ENCODE peak calls at places on chromosomes 12 and 14, in five cellular contexts. Y is left ventricle myocardium inferior, U is mesenchymal stem cell, T is transverse colon, E is mucosa of descending colon. N is an unnamed sample.
A peak's percentile ranks its signal among the peaks of the same experiment; 100 is the strongest.

GRCh38 chr12:104784592-104784991 is 173.5 kb downstream of the SLC41A2 start:
- DNase-seq in Y (no peak), U (no peak), T (no peak), E (no peak), N (no peak)

GRCh38 chr12:29589271-29589670 is 91.8 kb upstream of the OVCH1 start:
- DNase-seq in Y (no peak), U (no peak), T (no peak), E (no peak), N (no peak)

GRCh38 chr12:9741726-9742125 is 8.8 kb upstream of the CLECL1 start:
- DNase-seq in Y (no peak), U (no peak), T (peak; percentile 67), E (peak; percentile 54), N (no peak)

GRCh38 chr12:94458882-94459772 is 540 bp downstream of the CEP83 start:
- DNase-seq in Y (no peak), U (peak; percentile 72), T (no peak), E (no peak), N (no peak)

GRCh38 chr14:64303471-64303917 is 9.3 kb upstream of the ESR2 start:
- DNase-seq in Y (no peak), U (peak; percentile 77), T (no peak), E (no peak), N (no peak)

GRCh38 chr14:97524579-97525319 is 727.6 kb downstream of the VRK1 start:
- DNase-seq in Y (no peak), U (no peak), T (no peak), E (no peak), N (no peak)

GRCh38 chr14:24965934-24966593 is 83.9 kb downstream of the STXBP6 start:
- DNase-seq in Y (peak; percentile 26), U (peak; percentile 97), T (peak; percentile 37), E (no peak), N (no peak)

GRCh38 chr12:31732926-31733548 is 4.2 kb upstream of the AMN1 start:
- DNase-seq in Y (no peak), U (peak; percentile 85), T (no peak), E (no peak), N (no peak)

GRCh38 chr14:23090254-23090636 is 4.7 kb downstream of the ACIN1 start:
- DNase-seq in Y (no peak), U (no peak), T (no peak), E (no peak), N (no peak)

GRCh38 chr14:70655110-70655826 is 13.6 kb downstream of the TTC9 start:
- DNase-seq in Y (no peak), U (no peak), T (peak; percentile 68), E (peak; percentile 54), N (no peak)

GRCh38 chr14:22489247-22489551 is 99.8 kb downstream of the DAD1 start:
- DNase-seq in Y (no peak), U (no peak), T (peak; percentile 20), E (no peak), N (no peak)

GRCh38 chr14:44846232-44846824 is 115.4 kb downstream of the KLHL28 start:
- DNase-seq in Y (no peak), U (peak; percentile 55), T (no peak), E (peak; percentile 8), N (no peak)

GRCh38 chr14:105163040-105163742 is 5.4 kb downstream of the JAG2 start:
- DNase-seq in Y (no peak), U (no peak), T (no peak), E (no peak), N (no peak)

GRCh38 chr12:34343345-34343744 is 321.0 kb downstream of the ALG10 start:
- DNase-seq in Y (no peak), U (no peak), T (no peak), E (no peak), N (no peak)

GRCh38 chr12:34345801-34346200 is 323.5 kb downstream of the ALG10 start:
- DNase-seq in Y (no peak), U (no peak), T (no peak), E (no peak), N (no peak)

GRCh38 chr12:34344851-34345522 is 322.7 kb downstream of the ALG10 start:
- DNase-seq in Y (no peak), U (no peak), T (no peak), E (no peak), N (no peak)

GRCh38 chr12:34342048-34342447 is 319.8 kb downstream of the ALG10 start:
- DNase-seq in Y (no peak), U (no peak), T (no peak), E (no peak), N (no peak)

GRCh38 chr12:34343766-34344165 is 321.5 kb downstream of the ALG10 start:
- DNase-seq in Y (no peak), U (no peak), T (no peak), E (no peak), N (no peak)
- H3K9me3 ChIP-seq in Y (peaks cover 6% of the 10 kb centered on the region), U (no peaks in the 10 kb centered on the region), T (peaks cover 38% of the 10 kb centered on the region), E (peaks cover 99% of the 10 kb centered on the region), N (no peaks in the 10 kb centered on the region)

GRCh38 chr12:56900583-56900982 is 33.6 kb downstream of the SDR9C7 start:
- DNase-seq in Y (no peak), U (peak; percentile 10), T (no peak), E (no peak), N (no peak)
- H3K9me3 ChIP-seq in Y (peaks cover 49% of the 10 kb centered on the region), U (peaks cover 4% of the 10 kb centered on the region), T (peaks cover 16% of the 10 kb centered on the region), E (peaks cover 26% of the 10 kb centered on the region), N (no peaks in the 10 kb centered on the region)

DNA sequence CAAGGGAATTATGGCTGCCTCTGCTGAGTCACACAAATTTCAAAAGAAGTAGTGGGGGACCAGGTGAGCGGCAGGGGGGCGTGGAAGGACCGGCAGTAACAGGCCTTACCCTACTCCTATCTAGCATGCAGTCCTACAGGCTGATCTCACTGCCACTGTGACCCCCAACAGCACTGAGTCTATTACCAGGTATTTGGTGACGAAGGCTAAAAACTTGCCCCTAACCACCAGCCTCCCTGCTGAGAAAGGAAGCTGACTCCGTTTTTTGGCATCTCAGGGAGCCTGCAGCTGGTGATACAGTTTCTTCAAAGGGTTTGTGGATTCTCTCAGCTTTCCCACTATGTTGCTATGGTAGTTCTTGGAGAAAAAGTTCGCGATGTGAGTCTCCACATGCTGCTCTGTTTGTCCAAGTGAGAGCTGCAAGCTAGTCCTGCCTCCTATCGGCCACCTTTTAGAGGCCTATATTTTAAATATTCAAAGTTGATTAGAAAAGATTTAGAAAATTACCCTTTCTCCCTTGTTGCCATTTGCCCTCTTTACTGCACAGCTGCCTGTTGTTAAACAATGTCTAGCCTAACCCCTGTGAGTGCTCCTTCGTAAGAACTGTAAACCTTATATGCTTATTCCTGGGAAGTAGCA is 57.1 kb upstream of the SLCO1B1 start:
- DNase-seq in Y (no peak), U (no peak), T (no peak), E (no peak), N (no peak)
- H3K9me3 ChIP-seq in Y (peaks cover 29% of the 10 kb centered on the region), U (no peaks in the 10 kb centered on the region), T (no peaks in the 10 kb centered on the region), E (no peaks in the 10 kb centered on the region), N (no peaks in the 10 kb centered on the region)

GRCh38 chr12:50533971-50534370 is 29.2 kb downstream of the DIP2B start:
- DNase-seq in Y (no peak), U (peak; percentile 8), T (no peak), E (no peak), N (no peak)
- H3K9me3 ChIP-seq in Y (no peaks in the 10 kb centered on the region), U (no peaks in the 10 kb centered on the region), T (no peaks in the 10 kb centered on the region), E (no peaks in the 10 kb centered on the region), N (no peaks in the 10 kb centered on the region)

GRCh38 chr12:34403706-34404376 is 381.5 kb downstream of the ALG10 start:
- DNase-seq in Y (peak; percentile 3), U (no peak), T (peak; percentile 4), E (no peak), N (no peak)
- H3K9me3 ChIP-seq in Y (peaks cover 98% of the 10 kb centered on the region), U (peaks cover 27% of the 10 kb centered on the region), T (peaks cover 69% of the 10 kb centered on the region), E (peaks cover 100% of the 10 kb centered on the region), N (no peaks in the 10 kb centered on the region)

DNA sequence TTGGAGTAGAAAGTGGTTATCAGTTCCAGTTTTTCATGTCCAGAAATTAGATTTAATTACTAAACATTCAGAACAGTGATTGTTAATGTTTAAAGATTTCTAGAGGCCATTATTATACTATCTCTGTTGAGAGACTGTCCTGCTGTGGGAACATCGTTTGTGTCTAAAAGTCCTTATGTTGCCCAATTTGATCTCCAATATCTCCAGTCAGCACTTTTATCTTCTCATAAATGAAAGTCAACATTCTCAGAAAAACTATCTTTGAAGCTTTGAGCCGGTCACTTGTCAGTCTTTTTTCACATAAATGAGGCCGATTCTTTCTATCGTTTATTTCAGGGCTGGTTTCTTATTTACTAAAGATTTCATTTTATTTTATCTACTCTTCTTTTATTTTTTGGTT is 90.8 kb upstream of the NPAS3 start:
- DNase-seq in Y (no peak), U (no peak), T (no peak), E (no peak), N (no peak)
- H3K9me3 ChIP-seq in Y (no peaks in the 10 kb centered on the region), U (no peaks in the 10 kb centered on the region), T (no peaks in the 10 kb centered on the region), E (no peaks in the 10 kb centered on the region), N (no peaks in the 10 kb centered on the region)

DNA sequence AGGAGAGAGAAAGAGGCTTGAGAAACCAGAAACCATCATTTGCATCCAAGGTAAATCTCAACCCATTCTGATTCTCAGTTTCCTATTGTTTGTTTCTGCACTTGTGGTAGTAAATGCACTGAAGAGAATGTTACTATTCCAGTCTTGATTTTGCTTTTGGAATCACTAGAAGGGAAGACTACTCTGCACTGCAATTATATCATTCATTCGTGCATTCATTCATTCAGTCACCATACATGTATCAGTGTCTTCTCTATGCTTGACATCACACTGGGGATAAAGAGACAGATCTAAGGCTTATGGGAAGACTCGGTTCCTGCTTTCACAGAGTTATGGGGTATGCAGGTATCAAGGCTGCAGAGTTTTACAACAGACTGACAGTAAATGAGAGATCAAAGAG is 90.3 kb upstream of the EGLN3 start:
- DNase-seq in Y (no peak), U (no peak), T (no peak), E (no peak), N (no peak)
- H3K9me3 ChIP-seq in Y (no peaks in the 10 kb centered on the region), U (no peaks in the 10 kb centered on the region), T (no peaks in the 10 kb centered on the region), E (no peaks in the 10 kb centered on the region), N (no peaks in the 10 kb centered on the region)

GRCh38 chr12:34338751-34339150 is 316.5 kb downstream of the ALG10 start:
- DNase-seq in Y (no peak), U (no peak), T (no peak), E (no peak), N (no peak)
- H3K9me3 ChIP-seq in Y (peaks cover 3% of the 10 kb centered on the region), U (no peaks in the 10 kb centered on the region), T (peaks cover 25% of the 10 kb centered on the region), E (peaks cover 100% of the 10 kb centered on the region), N (no peaks in the 10 kb centered on the region)

DNA sequence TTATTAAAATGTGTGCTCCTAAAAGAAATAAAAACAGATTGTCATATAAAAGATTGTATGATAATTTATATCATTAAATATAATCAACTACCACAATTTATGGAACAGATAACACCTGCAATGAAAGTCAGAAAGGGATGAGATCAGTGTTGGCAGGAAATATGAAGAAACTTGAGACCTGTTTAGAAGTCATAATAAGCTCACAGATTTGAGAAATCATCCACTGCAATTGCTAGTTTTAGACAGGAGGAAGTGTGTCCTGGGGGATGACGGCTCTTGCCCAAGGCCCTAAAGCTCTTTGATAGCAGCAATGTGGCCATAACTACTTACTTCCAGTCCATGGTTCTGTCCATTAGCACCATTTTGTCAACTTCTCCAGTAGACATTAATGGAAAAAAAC is 122.8 kb upstream of the SOX5 start:
- DNase-seq in Y (no peak), U (no peak), T (no peak), E (no peak), N (no peak)
- H3K9me3 ChIP-seq in Y (no peaks in the 10 kb centered on the region), U (no peaks in the 10 kb centered on the region), T (no peaks in the 10 kb centered on the region), E (no peaks in the 10 kb centered on the region), N (no peaks in the 10 kb centered on the region)

N was measured in adrenal gland.